ENCODE peak calls at places on chromosomes 7 and 10, in five cellular contexts. E, A, D, X and W are unnamed samples.

GRCh38 chr10:35564276-35564982 is 40.7 kb upstream of the GJD4 start:
- DNase-seq in E (peak), A (no peak), D (no peak), X (no peak), W (no peak)

GRCh38 chr7:154794147-154794780 is 208.7 kb downstream of the PAXIP1 start:
- DNase-seq in E (no peak), A (no peak), D (no peak), X (no peak), W (peak)

GRCh38 chr10:113620486-113620885 is 43.4 kb downstream of the NRAP start:
- DNase-seq in E (no peak), A (no peak), D (no peak), X (no peak), W (no peak)

GRCh38 chr10:43225787-43226153 is 41.1 kb downstream of the RASGEF1A start:
- DNase-seq in E (peak), A (no peak), D (no peak), X (peak), W (peak)

GRCh38 chr10:35451103-35452016 is 115.1 kb downstream of the CCNY start:
- DNase-seq in E (no peak), A (no peak), D (no peak), X (no peak), W (no peak)

GRCh38 chr10:103802637-103803353 is 52.6 kb downstream of the SH3PXD2A start:
- DNase-seq in E (no peak), A (no peak), D (no peak), X (no peak), W (no peak)

GRCh38 chr7:17298840-17299476 is 506 bp downstream of the AHR start:
- DNase-seq in E (peak), A (no peak), D (peak), X (peak), W (peak)

GRCh38 chr10:89426230-89426868 is 12.0 kb downstream of the IFIT5 start:
- DNase-seq in E (no peak), A (no peak), D (no peak), X (no peak), W (no peak)

GRCh38 chr10:119198438-119198837 is 8.9 kb upstream of the GRK5 start:
- DNase-seq in E (no peak), A (no peak), D (no peak), X (no peak), W (peak)

GRCh38 chr7:129845178-129845971 is 107.4 kb downstream of the UBE2H start:
- DNase-seq in E (no peak), A (peak), D (no peak), X (no peak), W (no peak)

GRCh38 chr10:49761789-49762565 is at the start of gene OGDHL:
- DNase-seq in E (peak), A (no peak), D (peak), X (no peak), W (peak)

GRCh38 chr10:53025172-53025651 is 252.6 kb upstream of the MBL2 start:
- DNase-seq in E (no peak), A (no peak), D (peak), X (no peak), W (no peak)

GRCh38 chr10:29326299-29326698 is 37.4 kb downstream of the LYZL1 start:
- DNase-seq in E (no peak), A (no peak), D (no peak), X (no peak), W (no peak)

GRCh38 chr10:98257961-98258360 is 10.0 kb downstream of the LOXL4 start:
- DNase-seq in E (no peak), A (peak), D (no peak), X (no peak), W (no peak)

GRCh38 chr10:118840071-118840775 is 85.5 kb upstream of the CACUL1 start:
- DNase-seq in E (no peak), A (no peak), D (no peak), X (no peak), W (peak)

GRCh38 chr10:109275970-109276369 is 647.3 kb downstream of the XPNPEP1 start:
- DNase-seq in E (no peak), A (no peak), D (no peak), X (no peak), W (no peak)

GRCh38 chr10:133520193-133520738 is 6.9 kb upstream of the CYP2E1 start:
- DNase-seq in E (peak), A (no peak), D (peak), X (peak), W (peak)

GRCh38 chr7:89377219-89377618 is 581.7 kb upstream of the TEX47 start:
- DNase-seq in E (no peak), A (no peak), D (no peak), X (no peak), W (no peak)

GRCh38 chr10:78312197-78313046 is 278.8 kb downstream of the RPS24 start:
- DNase-seq in E (peak), A (peak), D (peak), X (peak), W (no peak)

GRCh38 chr10:48439031-48439430 is 132.6 kb downstream of the MAPK8 start:
- DNase-seq in E (no peak), A (no peak), D (no peak), X (no peak), W (no peak)

GRCh38 chr10:60281792-60282353 is 107.8 kb downstream of the ANK3 start:
- DNase-seq in E (no peak), A (no peak), D (no peak), X (no peak), W (no peak)

GRCh38 chr10:24428410-24428782 is 219.5 kb downstream of the KIAA1217 start:
- DNase-seq in E (no peak), A (no peak), D (no peak), X (no peak), W (no peak)

GRCh38 chr10:46104071-46104585 is 58.1 kb upstream of the MSMB start:
- DNase-seq in E (no peak), A (peak), D (no peak), X (no peak), W (no peak)

GRCh38 chr7:141785711-141786552 is 4.1 kb upstream of the TAS2R5 start:
- DNase-seq in E (no peak), A (no peak), D (no peak), X (no peak), W (peak)

GRCh38 chr10:71512794-71513379 is 116.2 kb downstream of the CDH23 start:
- DNase-seq in E (no peak), A (no peak), D (peak), X (no peak), W (no peak)